ENCODE peak calls at places on chromosomes 6 and 20, in six cellular contexts. One of them, this sample, is unnamed.

GRCh38 chr20:10306440-10307358 is 88.1 kb downstream of the SNAP25 start:
- DNase-seq in nephron progenitor cell: no peak
- DNase-seq in astrocyte: peak
- DNase-seq in kidney: no peak
- DNase-seq in AG09319: peak
- DNase-seq in A549: no peak
- DNase-seq in this sample: no peak

GRCh38 chr6:92790381-92790780 is 629.0 kb downstream of the EPHA7 start:
- DNase-seq in AG09319: no peak
- DNase-seq in nephron progenitor cell: no peak
- DNase-seq in A549: no peak
- DNase-seq in astrocyte: no peak
- DNase-seq in kidney: no peak
- DNase-seq in this sample: no peak

GRCh38 chr6:161080263-161080970 is 88.8 kb downstream of the MAP3K4 start:
- DNase-seq in nephron progenitor cell: no peak
- DNase-seq in AG09319: no peak
- DNase-seq in A549: no peak
- DNase-seq in astrocyte: no peak
- DNase-seq in kidney: no peak
- DNase-seq in this sample: no peak

GRCh38 chr6:159232106-159232645 is 63.0 kb downstream of the FNDC1 start:
- DNase-seq in AG09319: no peak
- DNase-seq in kidney: no peak
- DNase-seq in astrocyte: no peak
- DNase-seq in nephron progenitor cell: no peak
- DNase-seq in A549: no peak
- DNase-seq in this sample: no peak

GRCh38 chr6:26199057-26199772 is 112.0 kb downstream of the HFE start:
- DNase-seq in nephron progenitor cell: peak
- DNase-seq in AG09319: peak
- DNase-seq in astrocyte: peak
- DNase-seq in kidney: peak
- DNase-seq in A549: peak
- DNase-seq in this sample: peak

GRCh38 chr6:81003156-81003555 is 749.3 kb downstream of the TENT5A start:
- DNase-seq in AG09319: no peak
- DNase-seq in nephron progenitor cell: no peak
- DNase-seq in astrocyte: peak
- DNase-seq in A549: no peak
- DNase-seq in kidney: no peak
- DNase-seq in this sample: no peak

GRCh38 chr6:170152989-170153388 is 137.9 kb downstream of the DLL1 start:
- DNase-seq in kidney: peak
- DNase-seq in AG09319: no peak
- DNase-seq in nephron progenitor cell: no peak
- DNase-seq in A549: no peak
- DNase-seq in astrocyte: peak
- DNase-seq in this sample: no peak

GRCh38 chr6:1390071-1390804 is 862 bp downstream of the FOXF2 start:
- DNase-seq in AG09319: no peak
- DNase-seq in kidney: peak
- DNase-seq in A549: peak
- DNase-seq in nephron progenitor cell: peak
- DNase-seq in astrocyte: peak
- DNase-seq in this sample: peak

GRCh38 chr20:59835448-59836395 is 97.7 kb downstream of the SYCP2 start:
- DNase-seq in kidney: peak
- DNase-seq in nephron progenitor cell: peak
- DNase-seq in A549: no peak
- DNase-seq in AG09319: no peak
- DNase-seq in astrocyte: peak
- DNase-seq in this sample: peak

GRCh38 chr6:52532457-52532856 is 44.4 kb downstream of the TRAM2 start:
- DNase-seq in A549: no peak
- DNase-seq in kidney: no peak
- DNase-seq in AG09319: no peak
- DNase-seq in nephron progenitor cell: no peak
- DNase-seq in astrocyte: no peak
- DNase-seq in this sample: no peak

GRCh38 chr6:43989556-43990248 is 137.6 kb downstream of the MRPL14 start:
- DNase-seq in kidney: peak
- DNase-seq in A549: no peak
- DNase-seq in astrocyte: no peak
- DNase-seq in AG09319: no peak
- DNase-seq in nephron progenitor cell: no peak
- DNase-seq in this sample: no peak

GRCh38 chr6:17012421-17013225 is 89.2 kb upstream of the STMND1 start:
- DNase-seq in astrocyte: peak
- DNase-seq in A549: no peak
- DNase-seq in nephron progenitor cell: peak
- DNase-seq in AG09319: no peak
- DNase-seq in kidney: no peak
- DNase-seq in this sample: peak

GRCh38 chr20:15544727-15545126 is 1028.5 kb downstream of the KIF16B start:
- DNase-seq in AG09319: no peak
- DNase-seq in nephron progenitor cell: peak
- DNase-seq in astrocyte: no peak
- DNase-seq in kidney: peak
- DNase-seq in A549: no peak
- DNase-seq in this sample: no peak

GRCh38 chr20:35673884-35674283 is 9.2 kb upstream of the CPNE1 start:
- DNase-seq in AG09319: no peak
- DNase-seq in kidney: no peak
- DNase-seq in astrocyte: no peak
- DNase-seq in A549: no peak
- DNase-seq in nephron progenitor cell: no peak
- DNase-seq in this sample: no peak

GRCh38 chr6:113050979-113051378 is 703.8 kb downstream of the RFPL4B start:
- DNase-seq in A549: no peak
- DNase-seq in AG09319: no peak
- DNase-seq in kidney: no peak
- DNase-seq in astrocyte: no peak
- DNase-seq in nephron progenitor cell: peak
- DNase-seq in this sample: peak

GRCh38 chr6:54910326-54910952 is 63.9 kb downstream of the FAM83B start:
- DNase-seq in AG09319: no peak
- DNase-seq in nephron progenitor cell: no peak
- DNase-seq in kidney: no peak
- DNase-seq in astrocyte: no peak
- DNase-seq in A549: no peak
- DNase-seq in this sample: no peak

GRCh38 chr6:82741325-82741995 is 324.2 kb downstream of the UBE3D start:
- DNase-seq in kidney: no peak
- DNase-seq in A549: no peak
- DNase-seq in astrocyte: no peak
- DNase-seq in nephron progenitor cell: no peak
- DNase-seq in AG09319: no peak
- DNase-seq in this sample: no peak

GRCh38 chr6:151620179-151620578 is 126.4 kb downstream of the CCDC170 start:
- DNase-seq in AG09319: no peak
- DNase-seq in A549: no peak
- DNase-seq in astrocyte: no peak
- DNase-seq in nephron progenitor cell: no peak
- DNase-seq in kidney: no peak
- DNase-seq in this sample: no peak

DNA sequence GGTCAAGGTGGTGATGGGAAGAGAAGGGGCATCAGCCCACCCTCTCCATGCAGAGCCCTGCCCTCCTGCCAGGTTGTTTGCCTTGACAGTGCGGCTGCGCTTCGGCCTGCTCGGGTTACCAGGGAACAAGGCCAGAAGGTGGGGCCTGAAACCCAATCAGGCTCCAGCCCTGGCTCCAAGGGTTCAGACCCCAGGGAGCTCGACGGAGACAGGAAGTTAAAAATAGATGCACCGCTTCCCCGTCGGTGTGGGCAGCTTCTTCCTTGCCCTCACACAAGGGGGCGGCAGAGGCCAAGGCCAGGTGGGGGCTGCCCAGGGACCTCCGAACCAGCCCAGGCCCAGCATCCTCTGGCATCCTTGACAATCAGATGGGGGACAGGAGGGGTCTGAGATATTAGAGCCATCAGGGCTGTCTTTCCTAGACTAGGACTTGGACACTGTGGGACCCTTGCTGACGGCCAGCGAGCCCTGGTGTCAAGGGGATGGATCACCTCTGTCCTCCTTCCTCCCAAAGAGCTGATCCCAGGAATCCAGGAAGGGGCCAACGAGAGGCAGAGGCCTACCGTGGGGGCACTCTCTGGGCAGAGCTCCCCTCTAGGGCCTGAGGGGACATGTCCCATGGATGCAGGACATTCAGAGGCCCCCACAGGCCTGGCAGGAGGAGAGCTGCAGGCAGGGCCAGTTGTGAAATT is 65.2 kb downstream of the RIPOR3 start:
- DNase-seq in A549: peak
- DNase-seq in astrocyte: no peak
- DNase-seq in kidney: peak
- DNase-seq in nephron progenitor cell: peak
- DNase-seq in AG09319: no peak
- DNase-seq in this sample: peak
- TF ChIP-seq CTCF in A549: peak
- TF ChIP-seq CTCF in astrocyte: peak
- TF ChIP-seq CTCF in kidney: no peak
- TF ChIP-seq CTCF in nephron progenitor cell: peak
- TF ChIP-seq CTCF in AG09319: peak
- TF ChIP-seq CTCF in this sample: peak

GRCh38 chr6:120826253-120826652 is 508.0 kb downstream of the TBC1D32 start:
- DNase-seq in A549: peak
- DNase-seq in kidney: no peak
- DNase-seq in nephron progenitor cell: peak
- DNase-seq in AG09319: no peak
- DNase-seq in astrocyte: no peak
- DNase-seq in this sample: peak
- TF ChIP-seq CTCF in A549: peak
- TF ChIP-seq CTCF in kidney: peak
- TF ChIP-seq CTCF in nephron progenitor cell: peak
- TF ChIP-seq CTCF in AG09319: peak
- TF ChIP-seq CTCF in astrocyte: peak
- TF ChIP-seq CTCF in this sample: peak

DNA sequence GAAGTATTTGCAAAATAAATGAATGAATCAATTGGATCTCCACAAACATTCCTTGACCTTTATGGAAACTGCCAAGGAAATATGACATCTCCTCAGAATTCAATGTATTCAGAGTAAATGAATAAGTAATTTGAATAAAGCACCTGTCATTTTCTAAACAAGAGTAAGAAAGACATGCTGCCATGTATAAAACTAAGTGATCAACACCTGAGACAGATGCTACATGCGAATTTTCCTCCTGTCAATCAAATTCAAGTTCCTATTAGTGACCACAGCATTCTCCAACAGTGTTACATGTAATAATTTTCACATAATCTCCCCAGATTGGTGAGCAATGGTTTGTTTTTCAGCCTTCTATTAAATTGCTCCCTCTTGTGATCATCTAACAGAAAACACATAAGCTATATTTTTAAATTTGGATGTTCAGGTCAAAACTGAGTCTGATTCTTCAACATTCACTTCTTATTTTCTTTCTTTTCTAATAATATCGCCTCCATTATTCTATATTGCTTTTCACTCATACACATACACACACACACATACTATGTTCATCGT is 163.2 kb upstream of the RNF217 start:
- DNase-seq in astrocyte: no peak
- DNase-seq in kidney: no peak
- DNase-seq in AG09319: no peak
- DNase-seq in A549: no peak
- DNase-seq in nephron progenitor cell: no peak
- DNase-seq in this sample: no peak
- TF ChIP-seq CTCF in astrocyte: no peak
- TF ChIP-seq CTCF in kidney: no peak
- TF ChIP-seq CTCF in AG09319: no peak
- TF ChIP-seq CTCF in A549: no peak
- TF ChIP-seq CTCF in nephron progenitor cell: no peak
- TF ChIP-seq CTCF in this sample: no peak

DNA sequence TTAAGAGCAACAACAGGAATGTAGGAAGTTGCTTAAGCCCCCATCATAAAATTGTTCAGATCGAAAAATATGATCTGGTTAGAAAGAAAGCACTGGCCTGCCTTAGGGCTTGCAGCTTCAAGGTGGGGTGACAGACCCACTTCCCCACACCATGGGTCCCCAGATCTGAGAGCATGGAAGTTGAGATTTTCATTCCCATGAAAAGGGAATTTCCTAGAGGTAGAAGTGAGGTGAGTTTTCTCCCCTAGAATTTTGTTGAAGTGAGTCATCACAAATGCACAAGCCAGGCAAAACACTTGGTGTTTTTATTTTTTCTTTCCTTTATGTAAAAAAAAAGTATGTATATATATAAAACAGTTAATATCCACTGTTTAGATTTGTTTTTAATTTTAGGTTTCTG is 213.6 kb upstream of the SUPT3H start:
- DNase-seq in astrocyte: peak
- DNase-seq in AG09319: no peak
- DNase-seq in A549: no peak
- DNase-seq in kidney: no peak
- DNase-seq in nephron progenitor cell: no peak
- DNase-seq in this sample: no peak
- TF ChIP-seq CTCF in astrocyte: no peak
- TF ChIP-seq CTCF in AG09319: no peak
- TF ChIP-seq CTCF in A549: no peak
- TF ChIP-seq CTCF in kidney: no peak
- TF ChIP-seq CTCF in nephron progenitor cell: no peak
- TF ChIP-seq CTCF in this sample: no peak

GRCh38 chr20:2382833-2383232 is 2.1 kb downstream of the TGM6 start:
- DNase-seq in AG09319: no peak
- DNase-seq in nephron progenitor cell: no peak
- DNase-seq in kidney: no peak
- DNase-seq in astrocyte: no peak
- DNase-seq in A549: no peak
- DNase-seq in this sample: no peak

GRCh38 chr20:2379511-2380229 is 1.0 kb upstream of the TGM6 start:
- DNase-seq in A549: no peak
- DNase-seq in kidney: no peak
- DNase-seq in nephron progenitor cell: no peak
- DNase-seq in astrocyte: no peak
- DNase-seq in AG09319: no peak
- DNase-seq in this sample: no peak

GRCh38 chr20:2378893-2379292 is 1.8 kb upstream of the TGM6 start:
- DNase-seq in A549: no peak
- DNase-seq in AG09319: no peak
- DNase-seq in nephron progenitor cell: no peak
- DNase-seq in kidney: no peak
- DNase-seq in astrocyte: no peak
- DNase-seq in this sample: no peak

GRCh38 chr20:2380601-2381000 is at the start of gene TGM6:
- DNase-seq in AG09319: no peak
- DNase-seq in astrocyte: no peak
- DNase-seq in kidney: no peak
- DNase-seq in nephron progenitor cell: no peak
- DNase-seq in A549: no peak
- DNase-seq in this sample: no peak

DNA sequence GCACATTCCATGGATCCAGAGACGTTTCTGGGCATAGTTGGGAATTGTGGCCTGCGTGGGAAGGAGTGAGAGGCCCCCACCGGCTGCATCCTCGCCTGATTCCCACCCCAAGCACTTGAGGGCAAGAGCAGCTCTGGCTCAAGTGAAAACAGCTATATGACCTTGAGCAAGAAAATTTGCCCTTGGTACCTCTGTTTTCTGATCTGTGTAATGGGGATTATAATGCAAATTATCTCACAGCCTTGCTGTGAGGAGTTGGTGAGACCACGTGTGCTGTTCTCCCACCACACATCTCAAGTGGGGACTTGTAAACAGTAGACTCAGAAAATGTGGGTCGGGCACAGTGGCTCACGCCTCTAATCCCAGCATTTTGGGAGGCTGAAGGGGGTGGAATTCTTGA is 602 bp downstream of the TGM6 start:
- DNase-seq in nephron progenitor cell: no peak
- DNase-seq in A549: no peak
- DNase-seq in astrocyte: no peak
- DNase-seq in AG09319: no peak
- DNase-seq in kidney: no peak
- DNase-seq in this sample: no peak
- TF ChIP-seq CTCF in nephron progenitor cell: no peak
- TF ChIP-seq CTCF in A549: no peak
- TF ChIP-seq CTCF in astrocyte: no peak
- TF ChIP-seq CTCF in AG09319: no peak
- TF ChIP-seq CTCF in kidney: no peak
- TF ChIP-seq CTCF in this sample: no peak